ENCODE peak calls at places on chromosomes 1 and 21, in five cellular contexts. One of them, this sample, is unnamed.

GRCh38 chr1:225853441-225853840 is 28.7 kb downstream of the TMEM63A start:
- DNase-seq in hepatocyte: no peak
- DNase-seq in fibroblast of lung: no peak
- DNase-seq in Karpas-422: no peak
- DNase-seq in neuronal stem cell: no peak
- DNase-seq in this sample: no peak

GRCh38 chr1:117683571-117684285 is 77.9 kb downstream of the TENT5C start:
- DNase-seq in hepatocyte: no peak
- DNase-seq in fibroblast of lung: peak
- DNase-seq in Karpas-422: no peak
- DNase-seq in neuronal stem cell: no peak
- DNase-seq in this sample: no peak

GRCh38 chr21:18741954-18742353 is 338.4 kb upstream of the TMPRSS15 start:
- DNase-seq in hepatocyte: no peak
- DNase-seq in fibroblast of lung: no peak
- DNase-seq in Karpas-422: no peak
- DNase-seq in neuronal stem cell: no peak
- DNase-seq in this sample: no peak

GRCh38 chr1:59947047-59947938 is 20.7 kb upstream of the CYP2J2 start:
- DNase-seq in hepatocyte: peak
- DNase-seq in fibroblast of lung: peak
- DNase-seq in Karpas-422: peak
- DNase-seq in neuronal stem cell: peak
- DNase-seq in this sample: peak

GRCh38 chr1:3324704-3325535 is 129.5 kb upstream of the ARHGEF16 start:
- DNase-seq in hepatocyte: no peak
- DNase-seq in fibroblast of lung: no peak
- DNase-seq in Karpas-422: no peak
- DNase-seq in neuronal stem cell: no peak
- DNase-seq in this sample: no peak

GRCh38 chr1:170698711-170699275 is 34.9 kb downstream of the PRRX1 start:
- DNase-seq in hepatocyte: no peak
- DNase-seq in fibroblast of lung: peak
- DNase-seq in Karpas-422: no peak
- DNase-seq in neuronal stem cell: peak
- DNase-seq in this sample: peak

GRCh38 chr1:218201004-218201403 is 84.1 kb upstream of the RRP15 start:
- DNase-seq in hepatocyte: no peak
- DNase-seq in fibroblast of lung: peak
- DNase-seq in Karpas-422: no peak
- DNase-seq in neuronal stem cell: no peak
- DNase-seq in this sample: no peak

GRCh38 chr1:245997471-245998258 is 509.4 kb downstream of the SMYD3 start:
- DNase-seq in hepatocyte: no peak
- DNase-seq in fibroblast of lung: peak
- DNase-seq in Karpas-422: no peak
- DNase-seq in neuronal stem cell: no peak
- DNase-seq in this sample: no peak

GRCh38 chr1:21547876-21548275 is 38.7 kb downstream of the ALPL start:
- DNase-seq in hepatocyte: no peak
- DNase-seq in fibroblast of lung: no peak
- DNase-seq in Karpas-422: no peak
- DNase-seq in neuronal stem cell: no peak
- DNase-seq in this sample: no peak

GRCh38 chr1:243263824-243264223 is 8.0 kb downstream of the SDCCAG8 start:
- DNase-seq in hepatocyte: no peak
- DNase-seq in fibroblast of lung: no peak
- DNase-seq in Karpas-422: no peak
- DNase-seq in neuronal stem cell: no peak
- DNase-seq in this sample: no peak

GRCh38 chr1:200302192-200302892 is 107.5 kb downstream of the ZNF281 start:
- DNase-seq in hepatocyte: peak
- DNase-seq in fibroblast of lung: peak
- DNase-seq in Karpas-422: peak
- DNase-seq in neuronal stem cell: no peak
- DNase-seq in this sample: peak

GRCh38 chr1:109817881-109818280 is 54.2 kb upstream of the EPS8L3 start:
- DNase-seq in hepatocyte: no peak
- DNase-seq in fibroblast of lung: no peak
- DNase-seq in Karpas-422: no peak
- DNase-seq in neuronal stem cell: no peak
- DNase-seq in this sample: no peak

GRCh38 chr1:109814993-109815786 is 51.5 kb upstream of the EPS8L3 start:
- DNase-seq in hepatocyte: no peak
- DNase-seq in fibroblast of lung: no peak
- DNase-seq in Karpas-422: no peak
- DNase-seq in neuronal stem cell: no peak
- DNase-seq in this sample: no peak

GRCh38 chr1:109818351-109819325 is 54.9 kb upstream of the EPS8L3 start:
- DNase-seq in hepatocyte: no peak
- DNase-seq in fibroblast of lung: no peak
- DNase-seq in Karpas-422: no peak
- DNase-seq in neuronal stem cell: no peak
- DNase-seq in this sample: no peak

GRCh38 chr1:109815809-109816791 is 52.4 kb upstream of the EPS8L3 start:
- DNase-seq in hepatocyte: no peak
- DNase-seq in fibroblast of lung: no peak
- DNase-seq in Karpas-422: peak
- DNase-seq in neuronal stem cell: no peak
- DNase-seq in this sample: no peak

DNA sequence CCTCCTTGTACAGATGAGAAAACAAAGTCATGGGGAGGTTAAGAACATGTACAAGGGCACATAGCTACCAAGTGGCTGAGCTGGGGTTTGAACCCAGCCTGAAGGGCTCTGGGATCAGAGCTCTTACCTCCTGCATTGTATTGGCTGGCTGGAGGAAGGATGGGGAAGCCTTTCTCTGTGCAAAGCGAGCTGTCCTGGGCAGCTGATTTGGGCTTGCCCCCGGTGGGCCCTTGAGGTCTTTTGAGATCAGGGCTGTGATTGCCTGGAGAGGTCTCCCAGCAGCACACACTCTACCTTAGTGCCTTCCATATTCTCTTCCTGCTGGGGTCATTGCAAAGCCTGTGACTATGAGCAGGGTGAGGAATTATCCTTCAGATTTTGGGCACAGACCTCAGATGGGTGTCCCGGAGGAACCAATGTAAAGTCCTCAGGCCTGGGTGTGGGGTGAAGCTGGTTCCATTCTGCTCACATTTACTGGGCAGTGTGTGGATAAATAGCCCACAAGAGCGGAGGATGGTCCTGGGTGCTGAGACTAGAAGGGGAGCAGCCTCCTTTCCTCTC is 53.3 kb upstream of the EPS8L3 start:
- DNase-seq in hepatocyte: no peak
- DNase-seq in fibroblast of lung: no peak
- DNase-seq in Karpas-422: no peak
- DNase-seq in neuronal stem cell: no peak
- DNase-seq in this sample: no peak
- H2AFZ ChIP-seq in hepatocyte: no peak
- H2AFZ ChIP-seq in fibroblast of lung: no peak
- H2AFZ ChIP-seq in Karpas-422: no peak
- H2AFZ ChIP-seq in neuronal stem cell: no peak
- H2AFZ ChIP-seq in this sample: peak

GRCh38 chr1:41843378-41843777 is 75.3 kb downstream of the HIVEP3 start:
- DNase-seq in hepatocyte: no peak
- DNase-seq in fibroblast of lung: peak
- DNase-seq in Karpas-422: no peak
- DNase-seq in neuronal stem cell: no peak
- DNase-seq in this sample: no peak

GRCh38 chr1:41846595-41846994 is 72.1 kb downstream of the HIVEP3 start:
- DNase-seq in hepatocyte: no peak
- DNase-seq in fibroblast of lung: peak
- DNase-seq in Karpas-422: no peak
- DNase-seq in neuronal stem cell: no peak
- DNase-seq in this sample: no peak

GRCh38 chr1:41844781-41845180 is 73.9 kb downstream of the HIVEP3 start:
- DNase-seq in hepatocyte: no peak
- DNase-seq in fibroblast of lung: no peak
- DNase-seq in Karpas-422: no peak
- DNase-seq in neuronal stem cell: no peak
- DNase-seq in this sample: no peak

GRCh38 chr1:41842282-41842681 is 76.4 kb downstream of the HIVEP3 start:
- DNase-seq in hepatocyte: no peak
- DNase-seq in fibroblast of lung: no peak
- DNase-seq in Karpas-422: no peak
- DNase-seq in neuronal stem cell: no peak
- DNase-seq in this sample: no peak

DNA sequence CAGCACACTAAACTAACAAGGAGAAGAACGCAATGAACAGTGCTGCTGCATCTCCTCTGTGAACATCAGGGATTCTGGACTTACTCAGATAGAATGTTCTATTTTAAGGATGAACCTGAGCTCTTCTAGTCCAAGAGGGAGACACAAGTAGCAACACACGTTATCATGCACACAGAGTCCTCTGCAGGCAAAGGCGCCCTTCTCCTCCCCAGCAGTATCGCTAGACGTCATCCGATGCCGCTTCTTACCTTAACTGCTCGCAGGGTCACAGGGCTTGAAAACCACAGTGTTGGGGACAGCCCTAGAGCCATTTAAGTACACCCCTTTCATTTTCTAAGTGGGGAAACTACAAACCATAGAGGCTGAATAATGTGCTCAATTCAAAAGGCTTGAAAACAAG is 74.5 kb downstream of the HIVEP3 start:
- DNase-seq in hepatocyte: no peak
- DNase-seq in fibroblast of lung: no peak
- DNase-seq in Karpas-422: no peak
- DNase-seq in neuronal stem cell: no peak
- DNase-seq in this sample: no peak
- H2AFZ ChIP-seq in hepatocyte: no peak
- H2AFZ ChIP-seq in fibroblast of lung: no peak
- H2AFZ ChIP-seq in Karpas-422: no peak
- H2AFZ ChIP-seq in neuronal stem cell: no peak
- H2AFZ ChIP-seq in this sample: peak

GRCh38 chr1:54403808-54404261 is 2.4 kb downstream of the SSBP3 start:
- DNase-seq in hepatocyte: no peak
- DNase-seq in fibroblast of lung: peak
- DNase-seq in Karpas-422: no peak
- DNase-seq in neuronal stem cell: no peak
- DNase-seq in this sample: peak
- H2AFZ ChIP-seq in hepatocyte: no peak
- H2AFZ ChIP-seq in fibroblast of lung: no peak
- H2AFZ ChIP-seq in Karpas-422: no peak
- H2AFZ ChIP-seq in neuronal stem cell: no peak
- H2AFZ ChIP-seq in this sample: no peak

GRCh38 chr1:204578867-204579664 is 62.9 kb downstream of the MDM4 start:
- DNase-seq in hepatocyte: no peak
- DNase-seq in fibroblast of lung: peak
- DNase-seq in Karpas-422: peak
- DNase-seq in neuronal stem cell: no peak
- DNase-seq in this sample: peak
- H2AFZ ChIP-seq in hepatocyte: no peak
- H2AFZ ChIP-seq in fibroblast of lung: peak
- H2AFZ ChIP-seq in Karpas-422: no peak
- H2AFZ ChIP-seq in neuronal stem cell: peak
- H2AFZ ChIP-seq in this sample: peak

This sample was measured in GM23338.